ENCODE peak calls at places on chromosomes 13 and 19, in ten cellular contexts. V is transverse colon, N is breast epithelium, W is stomach, I is sigmoid colon, U is upper lobe of left lung, G is prostate gland, H is H1, T is HCT116, L is suprapubic skin. Q is an unnamed sample.

GRCh38 chr19:40078377-40078776 is 12.4 kb downstream of the ZNF780A start:
- DNase-seq in V (no peak), N (no peak), W (no peak), I (no peak), U (no peak), G (no peak), H (no peak), T (no peak), L (no peak), Q (no peak)

GRCh38 chr13:21075303-21076264 is 14.2 kb upstream of the LATS2 start:
- DNase-seq in V (no peak), N (no peak), W (peak; percentile 34), I (peak; percentile 73), U (peak; percentile 50), G (no peak), H (no peak), T (no peak), L (no peak), Q (peak; percentile 88)

GRCh38 chr13:20721454-20722357 is 18.2 kb downstream of the IL17D start:
- DNase-seq in V (peak; percentile 30), N (no peak), W (peak; percentile 56), I (no peak), U (peak; percentile 43), G (no peak), H (no peak), T (no peak), L (peak; percentile 77), Q (peak; percentile 69)

GRCh38 chr13:79501538-79502232 is 20.7 kb downstream of the NDFIP2 start:
- DNase-seq in V (no peak), N (no peak), W (no peak), I (no peak), U (no peak), G (no peak), H (no peak), T (no peak), L (no peak), Q (no peak)

GRCh38 chr19:47471733-47472457 is at the start of gene SLC8A2:
- DNase-seq in V (peak; percentile 60), N (no peak), W (peak; percentile 51), I (peak; percentile 93), U (peak; percentile 37), G (peak; percentile 49), H (peak; percentile 70), T (peak; percentile 35), L (no peak), Q (no peak)

GRCh38 chr13:111845621-111846351 is 221.2 kb upstream of the SOX1 start:
- DNase-seq in V (no peak), N (no peak), W (no peak), I (no peak), U (no peak), G (no peak), H (peak; percentile 64), T (no peak), L (no peak), Q (no peak)

GRCh38 chr13:71828117-71828516 is 38.9 kb downstream of the DACH1 start:
- DNase-seq in V (no peak), N (no peak), W (no peak), I (no peak), U (no peak), G (no peak), H (no peak), T (no peak), L (no peak), Q (no peak)

GRCh38 chr13:26025196-26025595 is 26.6 kb downstream of the SHISA2 start:
- DNase-seq in V (no peak), N (no peak), W (no peak), I (no peak), U (no peak), G (no peak), H (no peak), T (no peak), L (no peak), Q (no peak)

GRCh38 chr13:111434578-111435159 is 114.2 kb downstream of the TEX29 start:
- DNase-seq in V (no peak), N (no peak), W (no peak), I (no peak), U (no peak), G (no peak), H (no peak), T (no peak), L (no peak), Q (no peak)

GRCh38 chr13:94153586-94153985 is 325.9 kb downstream of the DCT start:
- DNase-seq in V (no peak), N (no peak), W (no peak), I (no peak), U (no peak), G (peak; percentile 16), H (no peak), T (no peak), L (no peak), Q (no peak)

DNA sequence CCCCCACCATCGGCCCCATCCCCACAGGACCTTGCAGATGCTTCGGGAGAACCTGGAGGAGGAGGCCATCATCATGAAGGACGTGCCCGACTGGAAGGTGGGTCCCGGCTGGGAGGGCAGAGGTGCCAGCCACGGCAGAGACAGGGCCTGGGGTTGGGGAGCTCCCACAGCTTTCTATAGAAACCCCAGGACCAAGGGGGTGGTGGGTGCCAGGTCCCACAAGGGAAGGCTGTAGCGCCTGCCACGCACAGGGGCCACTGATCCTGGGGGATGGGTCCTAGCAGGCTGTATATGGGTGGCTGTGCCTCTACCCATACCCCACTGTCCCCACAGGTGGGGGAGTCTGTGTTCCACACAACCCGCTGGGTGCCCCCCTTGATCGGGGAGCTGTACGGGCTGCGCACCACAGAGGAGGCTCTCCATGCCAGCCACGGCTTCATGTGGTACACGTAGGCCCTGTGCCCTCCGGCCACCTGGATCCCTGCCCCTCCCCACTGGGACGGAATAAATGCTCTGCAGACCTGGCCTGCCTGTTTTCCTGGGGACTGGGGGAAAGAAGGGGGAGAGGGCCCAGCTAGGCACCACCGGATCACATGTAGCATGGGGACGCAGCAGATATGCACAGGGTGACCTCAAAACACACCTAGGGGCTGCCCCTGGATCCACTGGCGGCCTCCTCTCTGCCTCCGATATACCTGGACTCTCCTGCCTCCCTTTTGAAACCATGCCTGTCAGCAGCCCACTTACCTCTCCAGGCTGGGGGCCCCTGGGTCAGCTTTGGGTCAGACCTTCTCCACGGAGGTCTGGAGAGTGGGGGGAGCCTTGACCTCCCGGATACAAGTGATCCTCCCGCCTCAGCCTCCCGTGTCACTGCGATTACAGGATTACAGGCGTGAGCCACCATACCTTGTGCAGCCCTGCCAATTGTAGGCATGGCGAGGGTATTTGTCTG is 761 bp upstream of the YJEFN3 start:
- DNase-seq in V (no peak), N (no peak), W (no peak), I (no peak), U (no peak), G (no peak), H (no peak), T (no peak), L (no peak), Q (no peak)
- TF ChIP-seq POLR2A in V (no peak), N (no peak), W (no peak), I (no peak), U (no peak), G (no peak), H (no peak), T (no peak), L (no peak), Q (no peak)

GRCh38 chr19:5269279-5269678 is 71.3 kb downstream of the PTPRS start:
- DNase-seq in V (no peak), N (no peak), W (no peak), I (no peak), U (no peak), G (peak; percentile 33), H (no peak), T (no peak), L (no peak), Q (no peak)
- H3K4me3 ChIP-seq in V (no peak overlapping the region), N (no peak overlapping the region), W (no peak overlapping the region), I (no peak overlapping the region), U (no peak overlapping the region), G (no peak overlapping the region), H (no peak overlapping the region), T (no peak overlapping the region), L (no peak overlapping the region), Q (no peak overlapping the region)

DNA sequence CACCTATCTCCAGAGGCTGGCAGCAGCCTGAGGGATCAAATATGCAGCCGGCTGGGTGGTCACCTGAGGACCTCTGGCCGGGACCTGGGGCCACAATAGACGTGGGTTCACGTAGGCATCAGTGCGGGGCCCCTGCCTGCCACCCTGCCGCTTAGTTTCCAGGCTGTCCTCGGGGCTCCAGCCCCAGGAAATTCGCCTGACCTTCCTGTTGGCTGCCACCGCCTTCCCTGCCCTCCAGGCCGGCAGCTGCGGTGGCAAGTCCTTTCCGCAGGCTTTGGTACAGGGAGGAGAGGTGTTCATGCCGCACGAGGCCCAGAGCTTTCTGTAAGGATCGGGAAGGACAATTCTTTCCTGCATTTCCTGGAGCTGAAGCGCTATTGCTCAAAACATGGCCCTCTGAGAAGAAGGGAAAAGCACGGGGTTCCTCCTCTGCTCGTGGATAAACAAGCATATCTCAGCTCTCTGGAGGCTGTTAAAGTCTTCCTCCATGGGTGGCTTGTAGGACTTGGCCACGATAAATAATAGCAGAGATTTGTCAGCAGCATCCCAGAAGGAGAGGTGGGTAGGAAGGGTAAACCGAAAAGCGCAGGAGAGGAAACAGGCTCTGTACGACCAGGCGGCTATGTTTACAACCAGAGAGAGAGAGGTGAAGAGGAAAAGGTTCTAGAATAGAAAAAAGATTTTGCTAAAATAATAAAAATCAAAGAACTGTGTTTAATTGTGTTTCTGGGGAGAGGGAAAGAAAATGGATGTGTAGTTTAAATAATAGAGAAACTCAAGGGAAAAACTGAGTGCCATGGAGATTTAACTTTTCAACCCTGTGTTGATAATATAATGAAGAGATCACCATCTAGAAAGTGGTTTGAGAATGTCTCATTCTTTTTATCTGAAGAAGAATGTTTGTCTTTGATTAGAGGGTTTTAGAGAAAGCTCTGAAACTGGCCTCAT is 4.9 kb downstream of the COL4A2 start:
- DNase-seq in V (no peak), N (peak; percentile 15), W (no peak), I (peak; percentile 61), U (no peak), G (no peak), H (no peak), T (no peak), L (no peak), Q (no peak)
- TF ChIP-seq POLR2AphosphoS5 in V (no peak), N (no peak), W (no peak), I (peak; percentile 11), U (no peak), G (no peak), H (no peak), T (no peak), L (no peak), Q (peak; percentile 75)

GRCh38 chr19:4456843-4457653 is 546 bp downstream of the UBXN6 start:
- DNase-seq in V (peak; percentile 47), N (no peak), W (peak; percentile 41), I (no peak), U (peak; percentile 47), G (no peak), H (peak; percentile 44), T (no peak), L (no peak), Q (peak; percentile 79)

GRCh38 chr19:4456566-4456842 is 1.1 kb downstream of the UBXN6 start:
- DNase-seq in V (peak; percentile 36), N (no peak), W (no peak), I (peak; percentile 80), U (peak; percentile 55), G (no peak), H (no peak), T (no peak), L (no peak), Q (peak; percentile 80)

GRCh38 chr19:4454952-4455738 is 2.4 kb downstream of the UBXN6 start:
- DNase-seq in V (no peak), N (no peak), W (no peak), I (no peak), U (no peak), G (peak; percentile 85), H (no peak), T (no peak), L (no peak), Q (no peak)

GRCh38 chr19:4455742-4456565 is 1.6 kb downstream of the UBXN6 start:
- DNase-seq in V (peak; percentile 48), N (no peak), W (no peak), I (peak; percentile 95), U (peak; percentile 62), G (peak; percentile 72), H (no peak), T (no peak), L (no peak), Q (no peak)

GRCh38 chr19:4457654-4458406 is at the start of gene UBXN6:
- DNase-seq in V (peak; percentile 98), N (peak; percentile 97), W (peak; percentile 98), I (peak; percentile 99), U (peak; percentile 100), G (peak; percentile 99), H (peak; percentile 94), T (peak; percentile 92), L (peak; percentile 99), Q (peak; percentile 100)
- TF ChIP-seq POLR2A in V (peak; percentile 38), N (no peak), W (no peak), I (no peak), U (no peak), G (peak; percentile 22), H (no peak), T (no peak), L (no peak), Q (no peak)

Q was measured in spleen.